ENCODE peak calls at places on chromosomes 12 and 14, in seven cellular contexts. One of them, this sample, is unnamed. For H3K9me3, the result is how much of the 10 kb centered on the place peaks cover.

GRCh38 chr12:2251485-2252179 is 198.8 kb downstream of the CACNA1C start:
- DNase-seq in A673: peak
- DNase-seq in MM.1S: no peak
- DNase-seq in iPS DF 6.9: no peak
- DNase-seq in right atrium auricular region: no peak
- DNase-seq in esophagus squamous epithelium: no peak
- DNase-seq in IMR-90: peak
- DNase-seq in this sample: no peak

GRCh38 chr12:85765443-85765842 is 70.8 kb downstream of the RASSF9 start:
- DNase-seq in A673: no peak
- DNase-seq in MM.1S: no peak
- DNase-seq in iPS DF 6.9: no peak
- DNase-seq in right atrium auricular region: no peak
- DNase-seq in esophagus squamous epithelium: no peak
- DNase-seq in IMR-90: no peak
- DNase-seq in this sample: no peak

GRCh38 chr12:104680070-104680469 is 223.3 kb downstream of the CHST11 start:
- DNase-seq in A673: peak
- DNase-seq in MM.1S: no peak
- DNase-seq in iPS DF 6.9: peak
- DNase-seq in right atrium auricular region: no peak
- DNase-seq in esophagus squamous epithelium: no peak
- DNase-seq in IMR-90: peak
- DNase-seq in this sample: no peak

GRCh38 chr14:100914597-100915021 is 11.1 kb upstream of the RTL1 start:
- DNase-seq in A673: no peak
- DNase-seq in MM.1S: no peak
- DNase-seq in iPS DF 6.9: no peak
- DNase-seq in right atrium auricular region: no peak
- DNase-seq in esophagus squamous epithelium: no peak
- DNase-seq in IMR-90: peak
- DNase-seq in this sample: no peak

GRCh38 chr14:75977544-75977943 is 4.3 kb downstream of the TGFB3 start:
- DNase-seq in A673: no peak
- DNase-seq in MM.1S: no peak
- DNase-seq in iPS DF 6.9: no peak
- DNase-seq in right atrium auricular region: no peak
- DNase-seq in esophagus squamous epithelium: no peak
- DNase-seq in IMR-90: no peak
- DNase-seq in this sample: no peak

GRCh38 chr14:98682031-98682430 is 590.0 kb downstream of the BCL11B start:
- DNase-seq in A673: no peak
- DNase-seq in MM.1S: no peak
- DNase-seq in iPS DF 6.9: no peak
- DNase-seq in right atrium auricular region: no peak
- DNase-seq in esophagus squamous epithelium: no peak
- DNase-seq in IMR-90: no peak
- DNase-seq in this sample: no peak

GRCh38 chr14:31787377-31787776 is 226.2 kb downstream of the NUBPL start:
- DNase-seq in A673: peak
- DNase-seq in MM.1S: no peak
- DNase-seq in iPS DF 6.9: no peak
- DNase-seq in right atrium auricular region: no peak
- DNase-seq in esophagus squamous epithelium: no peak
- DNase-seq in IMR-90: peak
- DNase-seq in this sample: no peak

GRCh38 chr12:124497658-124498057 is 69.8 kb downstream of the NCOR2 start:
- DNase-seq in A673: no peak
- DNase-seq in MM.1S: no peak
- DNase-seq in iPS DF 6.9: no peak
- DNase-seq in right atrium auricular region: peak
- DNase-seq in esophagus squamous epithelium: no peak
- DNase-seq in IMR-90: peak
- DNase-seq in this sample: no peak

GRCh38 chr12:106954462-106955376 is 988 bp upstream of the TMEM263 start:
- DNase-seq in A673: no peak
- DNase-seq in MM.1S: peak
- DNase-seq in iPS DF 6.9: no peak
- DNase-seq in right atrium auricular region: peak
- DNase-seq in esophagus squamous epithelium: no peak
- DNase-seq in IMR-90: peak
- DNase-seq in this sample: peak

GRCh38 chr14:89836830-89837469 is 117.6 kb downstream of the EFCAB11 start:
- DNase-seq in A673: no peak
- DNase-seq in MM.1S: no peak
- DNase-seq in iPS DF 6.9: no peak
- DNase-seq in right atrium auricular region: no peak
- DNase-seq in esophagus squamous epithelium: no peak
- DNase-seq in IMR-90: no peak
- DNase-seq in this sample: no peak

GRCh38 chr12:50197297-50197727 is 30.1 kb upstream of the CERS5 start:
- DNase-seq in A673: no peak
- DNase-seq in MM.1S: no peak
- DNase-seq in iPS DF 6.9: no peak
- DNase-seq in right atrium auricular region: no peak
- DNase-seq in esophagus squamous epithelium: no peak
- DNase-seq in IMR-90: no peak
- DNase-seq in this sample: no peak

GRCh38 chr12:110606253-110606611 is 7.7 kb upstream of the TCTN1 start:
- DNase-seq in A673: no peak
- DNase-seq in MM.1S: no peak
- DNase-seq in iPS DF 6.9: no peak
- DNase-seq in right atrium auricular region: no peak
- DNase-seq in esophagus squamous epithelium: no peak
- DNase-seq in IMR-90: no peak
- DNase-seq in this sample: no peak

GRCh38 chr12:76698966-76699365 is 64.9 kb upstream of the ZDHHC17 start:
- DNase-seq in A673: no peak
- DNase-seq in MM.1S: no peak
- DNase-seq in iPS DF 6.9: no peak
- DNase-seq in right atrium auricular region: no peak
- DNase-seq in esophagus squamous epithelium: no peak
- DNase-seq in IMR-90: no peak
- DNase-seq in this sample: no peak

GRCh38 chr12:14403711-14404164 is 38.3 kb downstream of the ATF7IP start:
- DNase-seq in A673: peak
- DNase-seq in MM.1S: peak
- DNase-seq in iPS DF 6.9: no peak
- DNase-seq in right atrium auricular region: no peak
- DNase-seq in esophagus squamous epithelium: no peak
- DNase-seq in IMR-90: peak
- DNase-seq in this sample: no peak

GRCh38 chr14:31842905-31843304 is 234.2 kb upstream of the ARHGAP5 start:
- DNase-seq in A673: no peak
- DNase-seq in MM.1S: no peak
- DNase-seq in iPS DF 6.9: no peak
- DNase-seq in right atrium auricular region: no peak
- DNase-seq in esophagus squamous epithelium: no peak
- DNase-seq in IMR-90: no peak
- DNase-seq in this sample: no peak

DNA sequence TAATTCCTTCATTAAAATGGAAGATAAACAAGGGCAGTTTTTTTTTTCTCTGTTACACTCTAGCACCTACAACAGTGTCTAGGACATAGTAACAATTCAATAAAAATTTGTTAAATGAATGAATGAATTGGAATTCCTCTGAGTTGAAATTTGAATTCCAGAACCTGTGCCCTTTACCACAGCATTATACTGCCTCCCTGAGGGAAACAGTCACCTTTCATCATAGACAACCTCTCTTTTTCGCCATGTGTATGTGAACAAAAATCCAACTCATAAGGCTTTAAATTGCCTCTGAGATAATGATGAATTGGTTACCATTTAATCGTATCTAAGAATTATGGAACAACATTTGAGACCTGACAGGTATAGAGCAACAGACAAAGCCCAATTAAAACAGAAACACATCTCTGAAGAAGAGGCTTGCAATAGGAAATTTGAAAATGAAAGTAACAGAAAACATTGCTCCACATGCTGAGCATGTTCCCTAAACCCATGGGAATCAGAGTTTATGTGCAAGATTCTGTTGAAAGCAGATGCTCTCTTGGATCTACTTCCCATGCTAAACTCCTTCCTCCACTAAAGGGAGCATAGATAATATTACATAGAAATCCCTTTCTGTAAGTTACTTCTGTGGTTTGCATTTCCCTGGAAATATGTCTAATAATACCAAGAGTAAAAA is 657.8 kb downstream of the GALC start:
- DNase-seq in A673: peak
- DNase-seq in MM.1S: no peak
- DNase-seq in iPS DF 6.9: no peak
- DNase-seq in right atrium auricular region: no peak
- DNase-seq in esophagus squamous epithelium: no peak
- DNase-seq in IMR-90: no peak
- DNase-seq in this sample: no peak
- H3K9me3 ChIP-seq in A673: under half
- H3K9me3 ChIP-seq in MM.1S: under half
- H3K9me3 ChIP-seq in iPS DF 6.9: under half
- H3K9me3 ChIP-seq in right atrium auricular region: under half
- H3K9me3 ChIP-seq in esophagus squamous epithelium: under half
- H3K9me3 ChIP-seq in IMR-90: under half
- H3K9me3 ChIP-seq in this sample: under half

DNA sequence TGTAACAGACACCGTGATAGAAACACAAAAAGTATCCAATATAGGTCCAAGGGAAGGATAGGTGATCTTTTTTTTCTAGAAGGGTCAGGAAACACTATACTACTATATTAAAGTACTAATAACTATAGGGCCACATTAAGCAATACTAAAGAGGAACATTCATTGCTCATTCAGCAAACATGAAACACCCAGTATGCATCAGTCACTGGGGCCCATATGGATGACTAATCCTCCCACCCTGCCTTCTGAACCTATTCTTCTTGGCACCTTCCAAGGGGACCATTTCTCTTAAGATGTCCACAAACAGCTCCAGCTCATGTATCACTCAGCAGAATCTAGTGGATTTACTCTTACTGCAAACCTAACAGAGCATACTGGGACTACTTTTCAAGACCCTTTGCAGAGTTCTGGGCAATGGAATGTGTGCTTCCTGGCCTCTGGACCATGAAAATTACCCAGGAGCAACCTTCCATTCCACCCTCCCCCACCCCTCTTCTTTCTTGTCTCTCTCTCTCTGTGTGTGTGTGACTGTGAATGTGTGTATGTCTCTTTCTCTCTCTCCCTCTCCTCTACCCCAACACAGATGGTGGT is 187.9 kb downstream of the EPS8 start:
- DNase-seq in A673: no peak
- DNase-seq in MM.1S: no peak
- DNase-seq in iPS DF 6.9: no peak
- DNase-seq in right atrium auricular region: no peak
- DNase-seq in esophagus squamous epithelium: no peak
- DNase-seq in IMR-90: peak
- DNase-seq in this sample: no peak
- H3K9me3 ChIP-seq in A673: under half
- H3K9me3 ChIP-seq in MM.1S: under half
- H3K9me3 ChIP-seq in iPS DF 6.9: under half
- H3K9me3 ChIP-seq in right atrium auricular region: under half
- H3K9me3 ChIP-seq in esophagus squamous epithelium: under half
- H3K9me3 ChIP-seq in IMR-90: under half
- H3K9me3 ChIP-seq in this sample: under half

DNA sequence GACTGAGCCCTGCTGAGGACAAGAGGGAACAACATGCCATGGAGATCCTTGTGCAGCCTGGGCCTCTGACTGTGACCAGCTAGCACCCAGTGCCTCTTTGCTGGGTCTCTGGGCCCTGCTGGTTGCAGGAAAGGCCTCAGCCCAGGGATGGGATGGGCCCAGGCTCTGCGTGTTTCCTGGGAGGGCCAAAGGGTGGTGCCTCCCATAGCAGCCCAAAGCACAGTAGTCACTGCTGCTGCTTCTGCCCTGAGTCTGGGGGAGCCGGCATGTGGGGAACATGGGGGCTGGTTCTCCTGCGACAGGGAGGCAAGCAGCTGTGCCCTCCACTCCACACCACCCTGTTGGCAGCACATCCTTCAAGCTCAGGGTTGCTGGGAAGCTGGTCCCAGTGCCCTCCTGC is 18.5 kb downstream of the ANHX start:
- DNase-seq in A673: no peak
- DNase-seq in MM.1S: no peak
- DNase-seq in iPS DF 6.9: no peak
- DNase-seq in right atrium auricular region: peak
- DNase-seq in esophagus squamous epithelium: no peak
- DNase-seq in IMR-90: no peak
- DNase-seq in this sample: no peak
- H3K9me3 ChIP-seq in A673: under half
- H3K9me3 ChIP-seq in MM.1S: under half
- H3K9me3 ChIP-seq in iPS DF 6.9: under half
- H3K9me3 ChIP-seq in right atrium auricular region: half or more
- H3K9me3 ChIP-seq in esophagus squamous epithelium: half or more
- H3K9me3 ChIP-seq in IMR-90: half or more
- H3K9me3 ChIP-seq in this sample: under half

GRCh38 chr14:28599191-28599590 is 167.4 kb upstream of the FOXG1 start:
- DNase-seq in A673: no peak
- DNase-seq in MM.1S: no peak
- DNase-seq in iPS DF 6.9: no peak
- DNase-seq in right atrium auricular region: no peak
- DNase-seq in esophagus squamous epithelium: no peak
- DNase-seq in IMR-90: no peak
- DNase-seq in this sample: no peak
- H3K9me3 ChIP-seq in A673: under half
- H3K9me3 ChIP-seq in MM.1S: under half
- H3K9me3 ChIP-seq in iPS DF 6.9: under half
- H3K9me3 ChIP-seq in right atrium auricular region: under half
- H3K9me3 ChIP-seq in esophagus squamous epithelium: under half
- H3K9me3 ChIP-seq in IMR-90: under half
- H3K9me3 ChIP-seq in this sample: under half